ENCODE peak calls at places on chromosomes 6 and 20, in five cellular contexts. P, S, F, O and Y are unnamed samples. For H3K9me3, the result is how much of the 10 kb centered on the place peaks cover.

GRCh38 chr6:107264357-107264831 is 149.1 kb upstream of the BEND3 start:
- DNase-seq in P (peak), S (no peak), F (no peak), O (no peak), Y (no peak)

GRCh38 chr20:47689726-47690125 is 95.6 kb downstream of the SULF2 start:
- DNase-seq in P (no peak), S (no peak), F (no peak), O (no peak), Y (no peak)

GRCh38 chr6:57024321-57024720 is 22.2 kb upstream of the KIAA1586 start:
- DNase-seq in P (no peak), S (no peak), F (no peak), O (no peak), Y (no peak)

GRCh38 chr6:85461806-85462185 is 11.9 kb downstream of the NT5E start:
- DNase-seq in P (no peak), S (no peak), F (no peak), O (no peak), Y (no peak)

GRCh38 chr6:153210083-153210482 is 79.0 kb upstream of the RGS17 start:
- DNase-seq in P (peak), S (no peak), F (peak), O (no peak), Y (no peak)

GRCh38 chr20:19771031-19771430 is 13.0 kb downstream of the RIN2 start:
- DNase-seq in P (no peak), S (no peak), F (no peak), O (no peak), Y (no peak)

GRCh38 chr6:55943329-55943728 is 67.9 kb upstream of the BMP5 start:
- DNase-seq in P (peak), S (no peak), F (no peak), O (no peak), Y (no peak)

GRCh38 chr20:51373713-51374481 is 168.6 kb downstream of the NFATC2 start:
- DNase-seq in P (no peak), S (no peak), F (no peak), O (no peak), Y (no peak)

GRCh38 chr6:129860901-129861665 is at the start of gene TMEM244:
- DNase-seq in P (peak), S (no peak), F (peak), O (no peak), Y (no peak)

GRCh38 chr20:32820000-32820697 is 395 bp downstream of the MAPRE1 start:
- DNase-seq in P (peak), S (peak), F (peak), O (no peak), Y (no peak)

GRCh38 chr6:133241901-133242760 is 974 bp downstream of the EYA4 start:
- DNase-seq in P (peak), S (peak), F (no peak), O (no peak), Y (no peak)

GRCh38 chr20:31239139-31239538 is 18.3 kb upstream of the DEFB115 start:
- DNase-seq in P (no peak), S (no peak), F (no peak), O (no peak), Y (no peak)
- H3K9me3 ChIP-seq in P (under half), S (half or more), F (under half), O (half or more), Y (under half)

GRCh38 chr6:167487706-167488664 is 163.1 kb downstream of the TTLL2 start:
- DNase-seq in P (no peak), S (no peak), F (no peak), O (no peak), Y (no peak)
- H3K9me3 ChIP-seq in P (under half), S (under half), F (under half), O (under half), Y (under half)

DNA sequence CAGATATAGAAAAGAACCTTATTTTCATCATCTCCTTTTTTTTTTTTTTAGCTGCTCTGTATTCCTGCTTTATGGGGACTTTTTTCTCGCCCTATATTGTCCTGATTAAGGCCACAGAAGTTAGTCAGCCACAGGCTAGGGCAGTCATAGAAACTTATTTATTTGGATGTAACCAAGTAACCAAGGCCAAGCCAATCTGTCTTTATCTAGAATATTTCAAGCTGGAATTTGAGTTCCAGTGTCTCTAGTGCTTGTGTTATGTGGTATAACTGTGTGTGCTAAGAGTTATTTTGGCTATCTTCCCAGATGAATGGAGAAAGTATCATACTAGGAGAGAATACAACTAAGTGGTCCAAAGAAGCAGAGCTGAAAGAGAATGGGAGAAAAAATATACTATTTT is 751.6 kb downstream of the CBLN4 start:
- DNase-seq in P (no peak), S (no peak), F (no peak), O (no peak), Y (no peak)
- H3K9me3 ChIP-seq in P (under half), S (under half), F (under half), O (under half), Y (under half)

GRCh38 chr6:363291-363690 is 28.3 kb upstream of the IRF4 start:
- DNase-seq in P (no peak), S (no peak), F (no peak), O (no peak), Y (no peak)
- H3K9me3 ChIP-seq in P (under half), S (under half), F (under half), O (half or more), Y (under half)

GRCh38 chr20:29326376-29327070 is 1930.9 kb upstream of the DEFB115 start:
- DNase-seq in P (no peak), S (no peak), F (no peak), O (no peak), Y (no peak)
- H3K9me3 ChIP-seq in P (under half), S (under half), F (under half), O (half or more), Y (under half)